ENCODE peak calls at places on chromosomes 12 and 14, in seven cellular contexts. One of them, this sample, is unnamed.

GRCh38 chr14:24243336-24243836 is 963 bp upstream of the TINF2 start:
- DNase-seq in DMS 273 treated with DMSO at 0.1 percent for 48 hours: no peak
- DNase-seq in lung: no peak
- DNase-seq in fibroblast of the conjunctiva: no peak
- DNase-seq in retina: no peak
- DNase-seq in brain microvascular endothelial cell: peak
- DNase-seq in HFF-Myc: no peak
- DNase-seq in this sample: peak

GRCh38 chr12:16880864-16881285 is 274.9 kb upstream of the LMO3 start:
- DNase-seq in DMS 273 treated with DMSO at 0.1 percent for 48 hours: no peak
- DNase-seq in lung: no peak
- DNase-seq in fibroblast of the conjunctiva: no peak
- DNase-seq in retina: peak
- DNase-seq in brain microvascular endothelial cell: no peak
- DNase-seq in HFF-Myc: no peak
- DNase-seq in this sample: no peak

GRCh38 chr12:78977463-78977862 is 112.9 kb downstream of the SYT1 start:
- DNase-seq in DMS 273 treated with DMSO at 0.1 percent for 48 hours: no peak
- DNase-seq in lung: no peak
- DNase-seq in fibroblast of the conjunctiva: no peak
- DNase-seq in retina: no peak
- DNase-seq in brain microvascular endothelial cell: no peak
- DNase-seq in HFF-Myc: no peak
- DNase-seq in this sample: no peak

GRCh38 chr12:10304161-10304574 is 3.5 kb upstream of the KLRD1 start:
- DNase-seq in DMS 273 treated with DMSO at 0.1 percent for 48 hours: no peak
- DNase-seq in lung: no peak
- DNase-seq in fibroblast of the conjunctiva: no peak
- DNase-seq in retina: no peak
- DNase-seq in brain microvascular endothelial cell: peak
- DNase-seq in HFF-Myc: peak
- DNase-seq in this sample: no peak

GRCh38 chr14:101088714-101089113 is 185.2 kb upstream of the RTL1 start:
- DNase-seq in DMS 273 treated with DMSO at 0.1 percent for 48 hours: no peak
- DNase-seq in lung: no peak
- DNase-seq in fibroblast of the conjunctiva: no peak
- DNase-seq in retina: no peak
- DNase-seq in brain microvascular endothelial cell: no peak
- DNase-seq in HFF-Myc: no peak
- DNase-seq in this sample: no peak

GRCh38 chr14:39247256-39247655 is 13.5 kb downstream of the MIA2 start:
- DNase-seq in DMS 273 treated with DMSO at 0.1 percent for 48 hours: no peak
- DNase-seq in lung: no peak
- DNase-seq in fibroblast of the conjunctiva: peak
- DNase-seq in retina: no peak
- DNase-seq in brain microvascular endothelial cell: peak
- DNase-seq in HFF-Myc: no peak
- DNase-seq in this sample: no peak

GRCh38 chr12:5614206-5614605 is 182.3 kb downstream of the NTF3 start:
- DNase-seq in DMS 273 treated with DMSO at 0.1 percent for 48 hours: no peak
- DNase-seq in lung: no peak
- DNase-seq in fibroblast of the conjunctiva: no peak
- DNase-seq in retina: no peak
- DNase-seq in brain microvascular endothelial cell: no peak
- DNase-seq in HFF-Myc: no peak
- DNase-seq in this sample: no peak

GRCh38 chr12:46557539-46558373 is 185.2 kb upstream of the SLC38A2 start:
- DNase-seq in DMS 273 treated with DMSO at 0.1 percent for 48 hours: no peak
- DNase-seq in lung: no peak
- DNase-seq in fibroblast of the conjunctiva: peak
- DNase-seq in retina: no peak
- DNase-seq in brain microvascular endothelial cell: no peak
- DNase-seq in HFF-Myc: no peak
- DNase-seq in this sample: no peak